ENCODE peak calls at places on chromosomes 4 and X, in nine cellular contexts. Y, P, G, X, F, L, S, N and E are unnamed samples.

GRCh38 chr4:1405636-1406415 is 416 bp downstream of the NKX1-1 start:
- DNase-seq in G (no peak), N (no peak), F (no peak), Y (no peak), S (no peak), X (peak), P (no peak), L (no peak), E (no peak)

GRCh38 chrX:10617964-10618342 is 2.4 kb downstream of the MID1 start:
- DNase-seq in G (no peak), Y (no peak), L (no peak), X (no peak), P (no peak), F (peak), N (no peak), S (no peak), E (no peak)

GRCh38 chr4:98794565-98795205 is 134.2 kb downstream of the EIF4E start:
- DNase-seq in X (peak), N (no peak), L (peak), Y (no peak), S (no peak), F (no peak), G (no peak), P (no peak), E (no peak)

GRCh38 chrX:12579311-12579710 is 211.9 kb upstream of the PRPS2 start:
- DNase-seq in Y (no peak), X (no peak), G (no peak), N (no peak), L (no peak), P (no peak), F (no peak), S (no peak), E (no peak)

GRCh38 chr4:135508006-135508714 is 1306.6 kb upstream of the PABPC4L start:
- DNase-seq in S (peak), G (no peak), Y (no peak), N (no peak), F (peak), P (no peak), X (no peak), L (no peak), E (no peak)

GRCh38 chrX:133215747-133216146 is 2.4 kb downstream of the TFDP3 start:
- DNase-seq in L (peak), Y (no peak), G (no peak), S (no peak), X (peak), N (no peak), F (no peak), P (no peak), E (no peak)

GRCh38 chr4:126106658-126107057 is 791.9 kb downstream of the FAT4 start:
- DNase-seq in P (no peak), F (no peak), G (no peak), X (peak), Y (no peak), N (no peak), L (peak), S (peak), E (no peak)

GRCh38 chrX:276588-277171 is 4.5 kb upstream of the PLCXD1 start:
- DNase-seq in G (peak), S (no peak), Y (no peak), P (peak), X (no peak), L (peak), F (no peak), N (peak), E (no peak)

GRCh38 chr4:48254381-48255072 is 15.1 kb downstream of the TEC start:
- DNase-seq in G (no peak), Y (no peak), L (no peak), N (no peak), X (no peak), P (peak), S (no peak), F (no peak), E (no peak)

GRCh38 chr4:176256921-176257320 is 12.1 kb downstream of the ASB5 start:
- DNase-seq in L (no peak), Y (no peak), G (no peak), N (no peak), P (no peak), F (peak), S (no peak), X (no peak), E (no peak)

GRCh38 chr4:1365271-1366178 is 18.5 kb downstream of the UVSSA start:
- DNase-seq in N (peak), P (peak), Y (no peak), F (no peak), X (peak), S (no peak), L (peak), G (no peak), E (no peak)

GRCh38 chr4:169128902-169129301 is 118.8 kb upstream of the CBR4 start:
- DNase-seq in F (no peak), L (no peak), X (no peak), N (no peak), P (no peak), G (no peak), S (no peak), Y (no peak), E (no peak)

GRCh38 chr4:106624674-106625073 is 256.1 kb upstream of the GIMD1 start:
- DNase-seq in X (no peak), N (no peak), L (no peak), S (no peak), P (no peak), Y (no peak), F (no peak), G (no peak), E (no peak)

GRCh38 chr4:139118365-139118764 is 58.7 kb downstream of the ELF2 start:
- DNase-seq in L (no peak), P (no peak), X (no peak), F (no peak), S (no peak), G (no peak), Y (no peak), N (no peak), E (no peak)

GRCh38 chr4:139800082-139800481 is 134.5 kb downstream of the MGST2 start:
- DNase-seq in X (no peak), P (no peak), S (no peak), L (no peak), Y (no peak), N (no peak), F (no peak), G (no peak), E (no peak)

GRCh38 chr4:136650541-136651277 is 881.6 kb downstream of the PCDH18 start:
- DNase-seq in F (peak), N (no peak), X (no peak), Y (peak), G (no peak), L (no peak), P (no peak), S (peak), E (no peak)

GRCh38 chr4:174702974-174703478 is 126.0 kb downstream of the GLRA3 start:
- DNase-seq in N (no peak), P (no peak), L (no peak), F (no peak), Y (no peak), X (peak), G (no peak), S (no peak), E (no peak)

GRCh38 chr4:140604544-140604943 is 35.8 kb upstream of the UCP1 start:
- DNase-seq in X (no peak), F (no peak), G (no peak), Y (no peak), N (no peak), L (no peak), S (no peak), P (no peak), E (no peak)

GRCh38 chr4:835148-836002 is 9.4 kb upstream of the CPLX1 start:
- DNase-seq in Y (no peak), X (no peak), G (no peak), N (peak), L (no peak), S (no peak), P (peak), F (no peak), E (no peak)

GRCh38 chr4:79024371-79024770 is 85.1 kb upstream of the PAQR3 start:
- DNase-seq in X (no peak), G (no peak), P (no peak), L (no peak), N (no peak), Y (no peak), S (no peak), F (no peak), E (no peak)

GRCh38 chr4:79027656-79028055 is 88.4 kb upstream of the PAQR3 start:
- DNase-seq in X (no peak), Y (no peak), G (no peak), P (no peak), L (no peak), S (no peak), F (no peak), N (no peak), E (no peak)

GRCh38 chr4:79025170-79025569 is 85.9 kb upstream of the PAQR3 start:
- DNase-seq in N (no peak), X (no peak), L (no peak), P (no peak), Y (no peak), G (no peak), F (no peak), S (no peak), E (no peak)

GRCh38 chr4:79016878-79017277 is 77.6 kb upstream of the PAQR3 start:
- DNase-seq in S (no peak), P (no peak), Y (no peak), F (no peak), G (no peak), L (no peak), X (no peak), N (no peak), E (no peak)

GRCh38 chr4:79022529-79022928 is 83.3 kb upstream of the PAQR3 start:
- DNase-seq in S (no peak), X (no peak), G (no peak), L (no peak), F (no peak), Y (no peak), N (peak), P (no peak), E (no peak)
- TF ChIP-seq CTCF in S (no peak), X (no peak), G (no peak), L (no peak), F (no peak), Y (no peak), N (no peak), P (no peak), E (no peak)

GRCh38 chr4:14180983-14181601 is 553.6 kb upstream of the BOD1L1 start:
- DNase-seq in Y (no peak), P (no peak), N (no peak), F (peak), X (no peak), G (no peak), S (no peak), L (no peak), E (peak)

GRCh38 chr4:14176613-14177012 is 549.1 kb upstream of the BOD1L1 start:
- DNase-seq in P (no peak), N (no peak), F (no peak), Y (no peak), G (no peak), X (no peak), L (no peak), S (no peak), E (no peak)

GRCh38 chr4:14180166-14180565 is 552.6 kb upstream of the BOD1L1 start:
- DNase-seq in L (no peak), S (no peak), N (no peak), X (no peak), Y (no peak), P (no peak), F (no peak), G (no peak), E (no peak)

GRCh38 chr4:14177987-14178386 is 550.5 kb upstream of the BOD1L1 start:
- DNase-seq in G (no peak), N (no peak), X (no peak), L (no peak), Y (peak), F (peak), P (no peak), S (no peak), E (no peak)

DNA sequence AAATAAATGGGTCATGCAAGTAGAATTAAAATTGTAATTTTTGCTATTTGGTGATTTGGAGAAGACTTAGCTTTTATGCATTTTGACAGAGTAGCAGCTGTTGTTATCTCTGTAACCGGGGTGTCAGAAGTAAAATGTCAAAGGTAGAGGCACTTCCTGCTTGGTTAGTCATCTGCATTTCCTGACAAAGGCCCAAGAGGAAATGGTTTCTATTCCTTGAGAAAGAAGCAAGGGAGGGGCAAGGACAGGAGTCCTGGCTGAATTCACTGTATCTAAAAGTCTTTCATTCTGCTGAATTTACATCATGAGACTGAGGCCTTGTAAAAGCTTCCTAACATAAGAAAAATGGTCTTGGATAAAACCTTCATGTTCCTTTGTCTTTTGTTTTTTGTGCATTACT is 550.9 kb upstream of the BOD1L1 start:
- DNase-seq in G (no peak), L (no peak), F (peak), Y (peak), X (peak), S (no peak), P (no peak), N (no peak), E (no peak)
- TF ChIP-seq POLR2AphosphoS5 in G (no peak), L (no peak), F (peak), Y (no peak), X (no peak), S (no peak), P (no peak), N (no peak), E (no peak)

DNA sequence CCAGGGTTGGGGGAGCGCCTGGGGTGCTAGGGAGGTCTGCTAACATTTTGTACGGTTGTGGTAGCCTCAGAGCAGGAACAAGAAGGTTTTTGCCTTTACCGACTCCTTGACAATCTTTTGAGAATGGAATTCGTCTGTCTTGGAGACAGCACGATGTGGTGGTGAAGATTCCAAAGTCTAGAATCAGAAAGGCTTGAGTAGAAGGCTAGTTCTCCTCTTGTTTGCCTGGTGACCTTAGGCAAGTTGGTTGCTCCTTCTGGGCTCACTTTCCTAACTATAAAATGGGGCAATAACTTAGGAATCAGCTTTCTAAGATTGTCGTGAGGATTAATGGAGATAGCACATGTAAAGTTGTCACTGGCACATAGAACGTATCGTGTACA is 741 bp downstream of the FAM47E start:
- DNase-seq in F (no peak), P (no peak), Y (no peak), N (no peak), L (no peak), X (no peak), G (no peak), S (no peak), E (no peak)
- H3K4me3 ChIP-seq in F (no peak), P (peak), Y (no peak), N (peak), L (no peak), X (peak), G (peak), S (peak), E (no peak)

DNA sequence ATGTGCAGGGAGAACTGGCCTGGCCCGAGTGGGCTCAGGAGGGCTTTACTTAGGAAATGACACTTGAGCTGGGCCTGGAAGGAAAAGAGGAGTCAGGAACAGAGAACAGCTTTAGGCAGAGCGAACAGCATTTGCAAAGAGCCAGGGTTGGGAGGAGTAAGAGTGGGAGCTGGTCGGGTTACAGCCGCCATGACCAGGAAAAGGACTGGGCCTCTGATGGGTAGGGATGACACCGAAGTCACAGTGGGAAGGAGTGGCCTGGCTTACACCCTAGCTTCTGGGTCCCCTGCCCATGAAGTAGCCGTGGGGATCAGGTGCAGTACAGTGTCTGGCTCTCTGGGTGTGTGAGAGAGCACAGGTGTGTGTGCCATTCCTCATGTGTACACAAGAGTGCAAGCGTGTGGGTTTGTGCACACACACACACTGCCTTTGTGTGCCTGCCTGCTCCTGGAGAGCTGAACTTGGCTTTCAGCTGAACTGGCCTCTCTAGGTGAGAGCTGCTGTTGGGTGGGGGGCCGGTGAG is 31.6 kb downstream of the TRMT44 start:
- DNase-seq in F (no peak), P (no peak), G (no peak), Y (no peak), S (no peak), X (no peak), N (no peak), L (no peak), E (no peak)
- TF ChIP-seq CTCF in F (no peak), P (no peak), G (no peak), Y (no peak), S (no peak), X (no peak), N (no peak), L (no peak), E (no peak)

GRCh38 chr4:73918058-73918457 is 48.9 kb downstream of the CXCL1 start:
- DNase-seq in L (no peak), S (no peak), F (no peak), N (no peak), G (no peak), X (no peak), P (no peak), Y (no peak), E (no peak)
- TF ChIP-seq POLR2AphosphoS5 in L (no peak), S (no peak), F (no peak), N (no peak), G (no peak), X (no peak), P (no peak), Y (no peak), E (no peak)

GRCh38 chr4:38577482-38577881 is 86.5 kb upstream of the KLF3 start:
- DNase-seq in L (no peak), F (no peak), N (no peak), S (no peak), G (no peak), P (no peak), Y (no peak), X (no peak), E (no peak)

GRCh38 chr4:38570647-38571326 is 93.2 kb upstream of the KLF3 start:
- DNase-seq in P (no peak), S (no peak), G (no peak), X (no peak), N (no peak), L (no peak), Y (no peak), F (no peak), E (no peak)

GRCh38 chr4:38572798-38573197 is 91.2 kb upstream of the KLF3 start:
- DNase-seq in P (no peak), L (no peak), G (no peak), X (no peak), S (no peak), N (no peak), Y (no peak), F (no peak), E (no peak)

GRCh38 chr4:38576767-38577166 is 87.2 kb upstream of the KLF3 start:
- DNase-seq in S (no peak), N (no peak), X (no peak), L (no peak), Y (no peak), P (no peak), F (no peak), G (no peak), E (no peak)

DNA sequence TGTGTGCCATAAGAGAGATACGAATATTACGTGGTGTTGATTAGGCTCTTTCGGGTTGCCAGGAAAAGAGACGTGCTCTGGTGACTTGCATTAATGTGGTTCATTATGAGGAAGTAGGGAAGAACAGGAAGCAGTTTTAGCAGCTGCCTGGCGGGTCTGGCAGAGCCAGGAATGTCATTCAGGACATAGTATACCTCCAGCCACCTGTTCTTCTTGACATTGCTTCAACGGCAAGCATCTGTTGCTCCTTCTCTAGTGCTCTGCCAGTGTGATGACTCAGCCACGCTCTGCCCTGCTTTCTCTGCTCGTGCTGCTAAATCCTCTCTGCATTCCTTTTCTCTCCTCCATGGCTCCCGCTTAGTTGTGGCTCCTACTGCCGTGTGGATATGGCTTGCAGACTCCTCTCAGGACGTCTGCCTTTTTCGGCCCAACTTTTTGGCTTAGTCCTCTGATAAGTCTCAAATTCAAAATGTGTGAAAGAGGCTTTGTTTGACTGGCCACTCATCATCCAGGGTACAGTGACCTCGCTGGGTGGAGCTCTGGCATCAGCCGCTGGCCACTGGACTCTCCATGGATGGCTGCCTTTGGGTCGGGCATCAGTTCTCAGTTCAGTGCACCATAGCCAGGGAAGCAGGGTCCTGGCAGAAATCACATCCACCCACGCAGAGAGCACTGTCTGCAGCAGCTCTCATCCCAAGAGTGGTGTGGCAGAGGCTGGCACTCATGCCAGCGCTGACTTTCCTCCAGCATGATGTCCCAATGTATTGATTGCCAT is 89.3 kb upstream of the KLF3 start:
- DNase-seq in N (no peak), G (no peak), S (no peak), P (peak), X (no peak), Y (no peak), F (no peak), L (no peak), E (no peak)
- H3K4me3 ChIP-seq in N (no peak), G (no peak), S (no peak), P (no peak), X (no peak), Y (no peak), F (no peak), L (no peak), E (no peak)

DNA sequence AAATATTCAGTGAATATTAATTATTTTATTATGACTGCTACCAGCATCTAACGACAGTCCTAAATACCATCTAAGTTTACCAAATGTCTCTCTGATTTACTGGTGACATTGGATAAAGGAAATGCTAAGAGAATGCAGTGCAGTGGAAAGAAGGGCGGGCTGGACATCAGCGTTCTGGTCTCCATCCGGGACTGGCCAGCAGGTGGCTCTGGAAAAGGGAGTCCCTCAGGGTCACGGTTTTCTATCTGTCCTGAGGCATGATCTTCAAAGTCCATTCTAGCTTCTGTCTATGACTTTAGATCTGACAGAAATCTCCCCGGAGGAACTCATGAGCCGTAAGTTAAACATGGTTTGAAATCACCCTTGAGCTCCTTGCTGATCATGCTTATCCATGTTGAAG is 3.3 kb downstream of the TRIM2 start:
- DNase-seq in P (no peak), F (peak), G (no peak), Y (no peak), S (no peak), N (no peak), X (peak), L (peak), E (no peak)
- TF ChIP-seq CTCF in P (peak), F (peak), G (no peak), Y (no peak), S (peak), N (peak), X (peak), L (peak), E (peak)